ENCODE peak calls at places on chromosomes 7 and 10, in five cellular contexts. P, T, W, O and Y are unnamed samples.
A peak's percentile ranks its signal among the peaks of the same experiment; 100 is the strongest.

GRCh38 chr10:4073912-4074311 is 288.9 kb upstream of the KLF6 start:
- DNase-seq in P (no peak), T (peak; percentile 30), W (no peak), O (peak; percentile 41), Y (no peak)

GRCh38 chr7:115782716-115783460 is 247.7 kb downstream of the TFEC start:
- DNase-seq in P (no peak), T (no peak), W (no peak), O (no peak), Y (no peak)

GRCh38 chr10:103676058-103676785 is 179.2 kb downstream of the SH3PXD2A start:
- DNase-seq in P (no peak), T (no peak), W (no peak), O (peak; percentile 68), Y (no peak)

GRCh38 chr7:1848013-1848640 is 178.1 kb downstream of the ELFN1 start:
- DNase-seq in P (no peak), T (peak; percentile 4), W (no peak), O (peak; percentile 13), Y (no peak)

GRCh38 chr7:151168022-151168786 is 710 bp upstream of the GBX1 start:
- DNase-seq in P (peak; percentile 37), T (peak; percentile 35), W (peak; percentile 32), O (peak; percentile 40), Y (no peak)

GRCh38 chr7:7562736-7563135 is 3.9 kb upstream of the MIOS start:
- DNase-seq in P (no peak), T (no peak), W (no peak), O (no peak), Y (no peak)

GRCh38 chr10:16585103-16585502 is 63.4 kb upstream of the C1QL3 start:
- DNase-seq in P (no peak), T (no peak), W (no peak), O (no peak), Y (no peak)

GRCh38 chr7:104971290-104972071 is 42.5 kb upstream of the KMT2E start:
- DNase-seq in P (peak; percentile 70), T (no peak), W (peak; percentile 47), O (no peak), Y (no peak)

GRCh38 chr10:125980521-125980920 is 84.2 kb downstream of the FANK1 start:
- DNase-seq in P (no peak), T (no peak), W (no peak), O (no peak), Y (no peak)

GRCh38 chr10:97463363-97464132 is 17.6 kb downstream of the ZDHHC16 start:
- DNase-seq in P (peak; percentile 53), T (no peak), W (peak; percentile 72), O (no peak), Y (peak; percentile 64)

GRCh38 chr10:106242301-106242700 is 922.2 kb downstream of the SORCS1 start:
- DNase-seq in P (no peak), T (no peak), W (no peak), O (no peak), Y (no peak)

DNA sequence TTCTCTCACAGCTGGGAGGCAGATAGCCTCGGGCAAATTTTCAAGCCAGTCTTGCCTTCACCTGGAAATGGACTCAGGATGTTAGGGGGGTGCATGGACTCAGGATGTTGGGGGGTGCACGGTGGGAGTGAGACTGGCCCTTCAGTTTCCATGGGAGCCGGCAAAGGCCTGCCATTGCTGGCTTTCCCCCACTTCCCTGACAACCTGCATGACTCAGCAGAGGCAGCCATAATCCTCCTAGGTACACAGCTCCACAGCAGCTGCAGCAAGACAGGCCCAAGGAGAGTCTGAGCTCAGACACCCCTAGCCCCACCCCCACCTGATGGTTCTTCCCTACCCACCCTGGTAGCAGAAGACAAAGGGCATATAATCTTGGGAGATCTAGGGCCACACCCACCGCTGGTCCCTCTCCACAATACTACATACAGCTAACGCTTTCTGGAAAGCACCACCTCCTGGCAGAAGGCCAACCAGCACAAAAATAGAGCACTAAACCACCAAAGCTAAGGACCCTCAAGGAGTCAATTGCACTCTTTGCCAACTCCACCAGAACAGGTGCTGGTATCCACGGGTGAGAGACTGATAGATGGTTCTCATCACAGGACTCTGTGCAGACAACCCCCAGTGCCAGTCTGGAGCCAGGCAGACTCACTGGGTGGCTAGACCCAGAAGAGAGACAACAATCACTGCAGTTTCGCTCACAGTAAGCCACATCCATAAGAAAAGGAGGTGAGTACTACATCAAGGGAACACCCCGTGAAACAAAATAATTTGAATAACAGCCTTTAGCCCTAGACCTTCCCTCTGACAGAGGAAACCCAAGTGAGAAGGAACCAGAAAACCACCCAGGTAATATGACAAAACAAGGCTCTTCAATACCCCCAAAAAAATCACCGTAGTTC is 18.3 kb downstream of the C7orf25 start:
- DNase-seq in P (no peak), T (no peak), W (no peak), O (no peak), Y (no peak)
- H3K27ac ChIP-seq in P (no peak overlapping the region), T (no peak overlapping the region), W (no peak overlapping the region), O (no peak overlapping the region), Y (no peak overlapping the region)

GRCh38 chr10:89478085-89478738 is 57.2 kb downstream of the SLC16A12 start:
- DNase-seq in P (no peak), T (no peak), W (no peak), O (no peak), Y (peak; percentile 20)
- H3K27ac ChIP-seq in P (no peak overlapping the region), T (peak overlapping the region; percentile 81), W (no peak overlapping the region), O (no peak overlapping the region), Y (no peak overlapping the region)

DNA sequence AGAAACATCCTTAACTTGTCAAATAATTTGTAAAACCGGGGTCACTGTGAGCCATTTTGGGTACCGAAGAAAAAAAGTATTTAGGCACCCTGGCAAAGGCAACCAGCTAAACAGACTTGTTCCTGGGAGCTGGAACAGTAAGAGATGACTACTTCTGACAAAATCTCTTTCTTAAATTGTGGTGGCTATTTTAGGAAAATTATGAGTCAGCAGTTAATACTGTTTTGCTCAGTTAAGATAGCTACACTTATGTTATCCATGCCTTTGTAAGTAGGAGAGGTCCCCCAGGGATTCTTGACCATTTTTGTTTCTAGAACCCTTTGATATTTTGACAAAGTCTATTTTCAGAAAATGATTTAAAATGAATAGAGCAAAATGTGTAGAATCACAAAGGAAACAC is 68.7 kb downstream of the TAX1BP1 start:
- DNase-seq in P (no peak), T (no peak), W (peak; percentile 28), O (no peak), Y (no peak)
- H3K27ac ChIP-seq in P (no peak overlapping the region), T (peak overlapping the region; percentile 24), W (no peak overlapping the region), O (peak overlapping the region; percentile 5), Y (no peak overlapping the region)

GRCh38 chr10:12608761-12609160 is 259.4 kb downstream of the CAMK1D start:
- DNase-seq in P (no peak), T (no peak), W (no peak), O (no peak), Y (no peak)

GRCh38 chr10:12603766-12604470 is 254.6 kb downstream of the CAMK1D start:
- DNase-seq in P (peak; percentile 64), T (no peak), W (no peak), O (no peak), Y (no peak)

GRCh38 chr10:12606461-12606860 is 257.1 kb downstream of the CAMK1D start:
- DNase-seq in P (peak; percentile 72), T (no peak), W (no peak), O (no peak), Y (no peak)

GRCh38 chr10:12602557-12602956 is 253.2 kb downstream of the CAMK1D start:
- DNase-seq in P (no peak), T (no peak), W (no peak), O (no peak), Y (no peak)

GRCh38 chr10:12605580-12606405 is 256.4 kb downstream of the CAMK1D start:
- DNase-seq in P (peak; percentile 94), T (peak; percentile 38), W (peak; percentile 84), O (peak; percentile 66), Y (no peak)
- H3K27ac ChIP-seq in P (peak overlapping the region; percentile 68), T (peak overlapping the region; percentile 25), W (peak overlapping the region; percentile 61), O (no peak overlapping the region), Y (no peak overlapping the region)

GRCh38 chr7:66766041-66766440 is 25.5 kb downstream of the RABGEF1 start:
- DNase-seq in P (no peak), T (no peak), W (no peak), O (no peak), Y (no peak)
- H3K27ac ChIP-seq in P (no peak overlapping the region), T (no peak overlapping the region), W (no peak overlapping the region), O (no peak overlapping the region), Y (no peak overlapping the region)

DNA sequence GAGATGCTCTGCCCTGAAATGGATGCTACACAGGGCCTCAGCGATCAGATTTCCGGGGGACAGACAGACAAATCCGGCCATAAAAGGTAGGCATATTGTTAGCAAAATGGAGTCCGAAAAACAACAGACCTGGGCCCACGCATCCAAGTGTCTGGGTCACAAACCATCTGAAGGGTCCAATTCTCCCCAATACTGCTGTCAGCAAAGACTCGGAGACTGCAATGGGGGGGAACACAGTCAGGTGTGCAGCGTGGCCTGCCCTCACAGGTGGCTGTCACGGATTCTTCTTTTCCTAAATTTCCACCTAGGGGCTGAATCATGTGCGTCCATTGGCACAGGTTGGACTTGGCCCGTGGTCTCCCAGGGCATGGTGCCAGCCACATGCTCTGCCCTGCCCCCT is 12.9 kb downstream of the PKD1L1 start:
- DNase-seq in P (no peak), T (no peak), W (no peak), O (no peak), Y (no peak)
- H3K27ac ChIP-seq in P (no peak overlapping the region), T (no peak overlapping the region), W (no peak overlapping the region), O (no peak overlapping the region), Y (no peak overlapping the region)

DNA sequence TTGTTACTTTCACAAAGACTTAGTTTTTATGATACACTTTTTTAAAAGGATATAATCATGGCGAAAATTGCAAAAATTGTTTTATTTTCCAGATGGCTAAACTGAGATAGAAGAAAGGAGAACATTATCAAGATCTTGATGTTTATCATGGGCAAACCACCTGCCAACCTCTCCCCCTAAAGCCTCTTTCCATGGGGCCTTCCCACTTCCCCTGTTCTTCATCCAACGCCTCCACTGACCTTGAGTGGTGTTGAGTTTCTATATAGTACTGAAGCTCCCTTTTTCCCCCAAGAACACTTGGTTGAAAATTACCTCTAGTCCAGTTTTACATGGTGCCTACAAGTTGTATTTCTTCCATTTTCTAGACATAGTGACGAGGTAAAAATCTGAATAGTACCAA is 5.0 kb downstream of the CREB3L2 start:
- DNase-seq in P (no peak), T (no peak), W (no peak), O (no peak), Y (no peak)
- H3K27ac ChIP-seq in P (no peak overlapping the region), T (peak overlapping the region; percentile 53), W (no peak overlapping the region), O (no peak overlapping the region), Y (no peak overlapping the region)

DNA sequence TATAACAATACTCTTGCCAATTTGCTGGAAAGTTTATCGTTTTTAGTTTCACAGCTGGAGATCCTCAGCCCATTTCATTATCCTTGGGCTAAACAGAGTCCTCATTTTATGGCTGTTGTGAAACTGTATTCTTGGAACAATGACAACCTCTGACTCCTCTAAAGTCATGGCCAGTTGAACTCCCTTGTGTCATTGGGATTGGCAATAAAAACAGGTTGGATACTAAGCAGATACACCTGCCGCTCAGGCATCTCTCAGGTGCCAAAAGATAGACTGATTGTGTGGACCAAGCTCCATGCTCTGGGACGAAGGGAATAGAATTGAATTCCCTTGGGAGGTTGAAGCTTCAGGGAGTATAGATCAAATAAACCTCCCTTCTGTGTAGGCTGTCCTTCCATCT is 182.2 kb downstream of the WDR11 start:
- DNase-seq in P (no peak), T (no peak), W (no peak), O (no peak), Y (no peak)
- H3K27ac ChIP-seq in P (no peak overlapping the region), T (no peak overlapping the region), W (no peak overlapping the region), O (no peak overlapping the region), Y (no peak overlapping the region)

GRCh38 chr7:100021297-100021696 is 5.9 kb downstream of the ZKSCAN1 start:
- DNase-seq in P (no peak), T (no peak), W (no peak), O (no peak), Y (no peak)
- H3K27ac ChIP-seq in P (peak overlapping the region; percentile 34), T (no peak overlapping the region), W (no peak overlapping the region), O (no peak overlapping the region), Y (no peak overlapping the region)